ENCODE peak calls at places on chromosome 6, in seven cellular contexts. Z is heart right ventricle; E is thyroid gland; D is uterus; J is CD8-positive, alpha-beta T cell; S is endothelial cell of umbilical vein; N is Peyer's patch. Q is an unnamed sample. For H3K27me3, the result is how much of the 10 kb centered on the place peaks cover.

GRCh38 chr6:11288065-11288464 is 55.6 kb upstream of the NEDD9 start:
- DNase-seq in S (no peak), D (no peak), E (peak), N (peak), Z (no peak), J (no peak), Q (no peak)

GRCh38 chr6:47669684-47670515 is 28.5 kb upstream of the ADGRF4 start:
- DNase-seq in N (no peak), D (no peak), S (no peak), Z (no peak), E (no peak), J (no peak), Q (no peak)

GRCh38 chr6:77740380-77740779 is 87.5 kb downstream of the MEI4 start:
- DNase-seq in Z (no peak), D (no peak), N (no peak), S (peak), E (no peak), J (no peak), Q (no peak)

GRCh38 chr6:69061066-69061465 is 426.0 kb downstream of the ADGRB3 start:
- DNase-seq in S (no peak), N (no peak), J (no peak), Z (no peak), E (no peak), D (no peak), Q (no peak)

GRCh38 chr6:44262467-44263356 is 2.6 kb downstream of the NFKBIE start:
- DNase-seq in J (no peak), Z (no peak), D (no peak), S (no peak), E (no peak), N (no peak), Q (no peak)

GRCh38 chr6:150142657-150143501 is at the start of gene PPP1R14C:
- DNase-seq in E (peak), Z (peak), S (no peak), N (peak), J (no peak), D (no peak), Q (no peak)

GRCh38 chr6:157760589-157761330 is 62.3 kb upstream of the SNX9 start:
- DNase-seq in S (peak), N (no peak), E (no peak), J (peak), D (peak), Z (no peak), Q (no peak)

GRCh38 chr6:40582892-40583291 is 4.3 kb downstream of the LRFN2 start:
- DNase-seq in J (no peak), N (no peak), E (peak), S (no peak), D (no peak), Z (no peak), Q (no peak)

GRCh38 chr6:106446983-106447382 is 86.5 kb downstream of the CRYBG1 start:
- DNase-seq in D (no peak), S (no peak), N (no peak), E (no peak), J (no peak), Z (no peak), Q (no peak)

GRCh38 chr6:138403324-138403800 is 661 bp upstream of the HEBP2 start:
- DNase-seq in Z (peak), J (peak), D (peak), E (peak), N (peak), S (no peak), Q (peak)

GRCh38 chr6:65557224-65557623 is 149.8 kb downstream of the EYS start:
- DNase-seq in S (no peak), J (no peak), Z (no peak), N (no peak), D (no peak), E (no peak), Q (no peak)

GRCh38 chr6:151240861-151241642 is 1.3 kb downstream of the AKAP12 start:
- DNase-seq in E (peak), Z (peak), J (no peak), N (peak), D (peak), S (peak), Q (peak)

GRCh38 chr6:455835-456234 is 64.3 kb downstream of the IRF4 start:
- DNase-seq in D (no peak), S (no peak), E (no peak), N (no peak), Z (no peak), J (no peak), Q (no peak)

GRCh38 chr6:136550045-136550329 is 235 bp downstream of the MAP7 start:
- DNase-seq in N (no peak), E (no peak), J (no peak), S (no peak), Z (no peak), D (no peak), Q (no peak)

GRCh38 chr6:130869681-130870080 is 42.5 kb downstream of the SMLR1 start:
- DNase-seq in D (no peak), S (no peak), J (no peak), E (no peak), N (no peak), Z (no peak), Q (no peak)

GRCh38 chr6:93416575-93417420 is 2.6 kb downstream of the EPHA7 start:
- DNase-seq in Z (peak), J (no peak), S (peak), D (no peak), E (no peak), N (no peak), Q (no peak)

GRCh38 chr6:46796842-46797241 is 3.7 kb downstream of the MEP1A start:
- DNase-seq in D (no peak), E (no peak), N (no peak), J (no peak), Z (no peak), S (no peak), Q (no peak)

GRCh38 chr6:35392773-35393672 is 50.7 kb downstream of the PPARD start:
- DNase-seq in N (no peak), Z (no peak), J (no peak), S (no peak), D (no peak), E (peak), Q (no peak)

GRCh38 chr6:152948150-152948768 is 34.6 kb downstream of the FBXO5 start:
- DNase-seq in E (no peak), Z (peak), D (no peak), J (no peak), N (no peak), S (peak), Q (no peak)

GRCh38 chr6:50699086-50699886 is 14.0 kb upstream of the TFAP2D start:
- DNase-seq in S (no peak), E (no peak), D (no peak), Z (no peak), J (no peak), N (no peak), Q (no peak)

DNA sequence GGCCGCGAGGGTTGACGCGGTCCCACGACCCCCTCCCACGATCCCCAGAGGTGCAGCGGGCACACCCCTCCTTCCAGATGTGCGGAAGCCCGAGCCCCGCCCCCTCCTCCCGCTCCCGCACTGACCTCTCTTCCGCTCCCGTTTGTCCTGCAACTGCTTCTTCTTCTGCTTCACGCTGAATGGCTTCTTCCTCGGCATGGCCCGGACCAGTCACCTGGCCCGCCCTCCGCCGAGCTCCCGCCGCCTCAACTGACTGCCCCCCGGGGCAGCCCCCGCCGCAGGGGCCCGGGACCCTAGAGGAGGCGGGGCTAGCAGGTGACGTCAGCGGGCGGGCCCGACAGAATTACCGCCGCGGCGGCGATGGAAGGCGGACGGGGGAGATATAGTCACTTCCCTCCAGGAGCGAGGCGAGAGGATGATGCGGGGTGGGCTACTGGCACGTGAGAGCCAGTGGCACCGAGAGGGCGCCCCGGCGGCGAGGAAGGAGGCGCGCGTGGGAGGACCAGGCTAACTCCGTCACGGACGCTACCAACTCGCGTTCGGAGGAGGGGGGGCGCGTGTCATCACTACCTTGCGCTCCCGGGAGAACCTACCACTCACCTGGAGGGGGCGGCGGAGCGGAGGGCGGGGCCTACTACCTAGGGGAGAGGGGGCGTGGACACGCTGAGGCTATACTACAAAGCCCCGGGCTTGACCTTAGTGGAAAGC is at the start of gene GNL1:
- DNase-seq in N (peak), Z (peak), S (peak), J (peak), D (peak), E (peak), Q (peak)
- H3K4me3 ChIP-seq in N (peak), Z (peak), S (peak), J (peak), D (peak), E (peak), Q (peak)

GRCh38 chr6:3751019-3751729 is at the start of gene PXDC1:
- DNase-seq in Z (no peak), D (no peak), N (peak), E (peak), S (peak), J (peak), Q (no peak)

GRCh38 chr6:3753228-3753795 is 1.8 kb upstream of the PXDC1 start:
- DNase-seq in Z (no peak), D (no peak), S (peak), J (no peak), E (no peak), N (peak), Q (no peak)

GRCh38 chr6:3750324-3751018 is 1.0 kb downstream of the PXDC1 start:
- DNase-seq in D (peak), S (peak), J (no peak), E (peak), Z (peak), N (peak), Q (peak)

GRCh38 chr6:3751730-3752537 is 421 bp upstream of the PXDC1 start:
- DNase-seq in S (peak), N (peak), E (peak), D (peak), Z (peak), J (peak), Q (peak)

DNA sequence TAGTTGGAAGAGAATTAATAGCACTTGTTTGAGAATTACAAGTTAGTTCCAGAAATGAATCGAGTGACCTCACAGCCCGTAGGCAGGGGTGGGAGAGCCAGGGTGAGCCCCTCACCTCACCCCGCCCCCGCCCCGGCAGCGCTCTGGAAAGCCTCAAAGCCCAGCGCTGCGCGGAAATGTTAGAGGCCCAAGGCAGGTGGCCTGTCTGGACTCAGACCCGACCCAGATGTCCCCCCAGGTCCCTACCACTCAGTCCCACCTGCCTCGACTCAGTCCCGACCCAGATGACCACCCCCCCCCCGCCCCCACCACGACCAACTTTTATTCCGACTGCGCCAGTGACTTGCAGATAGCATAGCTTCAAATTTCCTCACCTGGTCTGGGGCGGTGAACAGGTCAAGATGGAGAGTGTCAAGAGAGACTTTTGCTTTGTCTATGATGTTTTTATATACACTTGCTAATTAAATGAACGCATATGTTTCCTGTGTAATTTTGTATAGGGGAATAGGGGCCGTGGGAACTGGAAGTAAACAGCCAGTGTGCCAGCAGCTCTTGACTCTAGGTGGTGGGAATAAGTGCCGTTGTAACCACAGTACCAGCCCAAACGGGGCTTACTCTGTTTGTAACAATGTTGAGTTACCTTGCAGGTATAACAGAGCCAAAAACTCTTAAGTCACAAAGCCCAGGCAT is 1.2 kb upstream of the PXDC1 start:
- DNase-seq in D (peak), E (no peak), N (peak), J (no peak), S (peak), Z (no peak), Q (no peak)
- H3K27me3 ChIP-seq in D (under half), E (under half), N (under half), J (under half), S (under half), Z (under half), Q (under half)

GRCh38 chr6:25295651-25296050 is 16.5 kb downstream of the CARMIL1 start:
- DNase-seq in J (no peak), D (no peak), E (no peak), S (no peak), Z (no peak), N (no peak), Q (no peak)
- H3K27ac ChIP-seq in J (no peak), D (peak), E (peak), S (no peak), Z (peak), N (peak), Q (no peak)

GRCh38 chr6:16493802-16494201 is 255.4 kb downstream of the GMPR start:
- DNase-seq in N (no peak), J (no peak), D (no peak), S (no peak), E (no peak), Z (no peak), Q (no peak)

GRCh38 chr6:16494781-16495180 is 256.4 kb downstream of the GMPR start:
- DNase-seq in D (no peak), S (no peak), E (peak), J (no peak), N (no peak), Z (no peak), Q (no peak)

GRCh38 chr6:16496210-16496609 is 257.8 kb downstream of the GMPR start:
- DNase-seq in N (no peak), S (no peak), Z (no peak), J (no peak), E (no peak), D (no peak), Q (no peak)

GRCh38 chr6:16491666-16492322 is 253.4 kb downstream of the GMPR start:
- DNase-seq in N (peak), Z (no peak), J (no peak), S (no peak), E (no peak), D (no peak), Q (no peak)

DNA sequence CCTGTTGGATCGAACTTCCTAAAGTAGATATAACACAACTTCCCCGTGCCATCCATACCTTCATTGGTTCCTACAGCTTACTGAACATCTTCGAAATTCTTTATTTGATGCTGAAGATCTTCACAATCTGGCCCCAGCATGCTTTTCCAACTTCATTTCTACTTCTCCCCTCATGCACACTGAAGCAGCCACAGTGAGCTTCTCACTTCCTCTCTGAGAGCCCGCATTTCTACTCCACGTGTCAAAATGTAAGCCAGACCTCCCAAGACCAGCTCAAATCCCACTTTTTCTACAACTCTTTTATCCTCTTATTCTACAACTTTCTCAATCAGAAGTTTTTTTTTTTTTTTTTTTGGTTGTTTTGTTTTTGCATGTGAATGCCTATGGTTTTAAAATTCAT is 254.7 kb downstream of the GMPR start:
- DNase-seq in E (no peak), S (no peak), N (no peak), J (no peak), Z (no peak), D (no peak), Q (no peak)
- H3K4me3 ChIP-seq in E (no peak), S (no peak), N (no peak), J (no peak), Z (no peak), D (no peak), Q (no peak)

DNA sequence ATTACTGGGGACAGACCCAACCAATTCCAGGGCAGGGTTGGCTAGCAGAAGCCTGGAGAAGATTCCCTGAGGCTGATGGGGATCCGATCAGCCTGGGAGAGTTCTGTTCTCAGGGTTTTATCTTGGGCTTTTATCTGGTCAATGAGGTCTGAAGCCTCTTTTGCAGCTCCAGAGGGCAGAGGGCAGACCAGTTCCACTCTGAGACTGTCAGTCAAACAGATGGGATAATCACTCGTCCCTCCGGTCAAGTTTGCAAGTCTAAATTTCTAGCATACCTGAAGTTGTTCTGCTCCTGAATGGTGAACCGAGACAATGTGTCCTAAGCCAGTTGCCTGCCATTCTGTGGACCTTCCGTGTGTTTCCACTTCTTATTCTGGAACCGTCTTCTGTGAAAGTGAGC is 3.0 kb upstream of the MAS1 start:
- DNase-seq in E (no peak), S (no peak), N (no peak), J (no peak), D (no peak), Z (no peak), Q (no peak)
- H3K27me3 ChIP-seq in E (under half), S (under half), N (under half), J (under half), D (under half), Z (under half), Q (under half)

DNA sequence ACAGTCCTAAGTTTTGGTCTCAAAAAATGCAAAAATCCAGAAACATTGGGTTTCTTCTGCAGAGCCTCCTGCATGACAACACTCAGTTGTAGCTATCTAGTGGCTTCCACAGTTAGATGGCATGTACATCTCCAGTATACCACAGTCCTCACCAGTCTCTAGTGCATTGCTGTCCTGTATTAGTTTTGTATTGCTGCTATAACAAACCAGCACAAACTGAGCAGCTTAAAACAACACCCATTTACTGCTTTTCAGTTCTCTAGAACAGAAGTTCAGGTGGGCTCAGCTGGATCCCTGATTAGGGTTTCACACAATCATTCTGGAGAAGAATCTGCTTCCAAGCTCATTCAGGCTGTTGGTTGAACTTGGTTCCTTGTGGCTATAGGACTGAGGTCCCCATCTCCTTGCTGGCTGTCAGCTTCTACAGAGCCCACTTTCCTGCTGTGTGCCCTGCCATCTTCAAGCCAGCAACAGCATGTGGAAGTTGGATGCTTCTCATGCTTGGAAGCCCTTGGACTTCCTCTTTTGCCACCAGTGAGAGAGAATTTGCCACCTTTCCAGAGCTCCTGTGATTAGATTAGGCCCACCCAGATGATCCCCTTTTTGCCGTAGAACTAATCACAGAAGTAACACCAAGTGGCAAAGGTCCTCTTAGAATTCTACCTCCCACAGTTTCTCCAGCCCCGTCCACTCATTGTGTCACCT is 48.9 kb upstream of the TBC1D7 start:
- DNase-seq in J (no peak), S (no peak), Z (no peak), D (no peak), E (no peak), N (no peak), Q (no peak)
- H3K27ac ChIP-seq in J (no peak), S (no peak), Z (no peak), D (no peak), E (no peak), N (no peak), Q (no peak)

GRCh38 chr6:61947311-61947970 is 338.6 kb downstream of the KHDRBS2 start:
- DNase-seq in J (no peak), E (no peak), S (no peak), N (no peak), Z (no peak), D (no peak), Q (no peak)
- H3K4me3 ChIP-seq in J (no peak), E (no peak), S (no peak), N (no peak), Z (no peak), D (no peak), Q (no peak)

DNA sequence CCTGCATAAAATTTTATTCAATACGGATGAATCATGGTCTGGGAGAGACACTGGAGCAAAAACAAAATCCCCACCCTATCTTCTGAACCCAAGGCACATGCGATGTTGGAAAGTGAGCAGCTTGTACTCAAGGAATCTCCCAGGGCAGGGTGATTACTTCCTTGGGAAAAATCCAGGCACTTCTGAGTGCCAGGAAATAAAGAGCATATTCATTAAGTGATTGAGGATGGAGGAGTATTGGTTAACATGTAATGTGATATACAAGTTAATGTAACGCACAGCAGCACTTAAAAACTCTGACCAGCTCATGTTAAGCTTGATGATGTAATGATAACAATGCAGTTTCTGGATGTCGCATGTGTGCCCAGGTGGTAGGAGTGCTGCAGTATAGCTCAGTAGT is 82.1 kb upstream of the B3GAT2 start:
- DNase-seq in J (no peak), E (no peak), N (no peak), D (no peak), S (no peak), Z (no peak), Q (no peak)
- H3K27me3 ChIP-seq in J (under half), E (under half), N (under half), D (under half), S (under half), Z (under half), Q (under half)

GRCh38 chr6:37309692-37310091 is 44.1 kb upstream of the RNF8 start:
- DNase-seq in E (no peak), Z (no peak), D (no peak), N (no peak), J (no peak), S (no peak), Q (no peak)
- H3K27ac ChIP-seq in E (no peak), Z (no peak), D (peak), N (no peak), J (no peak), S (no peak), Q (no peak)